ENCODE peak calls at places on chromosomes 2 and 18, in five cellular contexts. Q, Z, E, W and C are unnamed samples.

GRCh38 chr2:211836409-211836808 is 702.2 kb downstream of the ERBB4 start:
- DNase-seq in Q (no peak), Z (no peak), E (no peak), W (no peak), C (no peak)

GRCh38 chr2:135512099-135512498 is 18.9 kb downstream of the ZRANB3 start:
- DNase-seq in Q (no peak), Z (no peak), E (no peak), W (peak; percentile 45), C (no peak)

GRCh38 chr2:105396254-105397024 is 2.4 kb downstream of the FHL2 start:
- DNase-seq in Q (no peak), Z (no peak), E (no peak), W (peak; percentile 94), C (no peak)

GRCh38 chr18:70907673-70908072 is 618.8 kb downstream of the SOCS6 start:
- DNase-seq in Q (no peak), Z (no peak), E (no peak), W (peak; percentile 40), C (peak; percentile 42)

GRCh38 chr2:98236935-98237334 is 109.3 kb upstream of the CNGA3 start:
- DNase-seq in Q (no peak), Z (no peak), E (no peak), W (no peak), C (no peak)

GRCh38 chr2:641501-642430 is 35.4 kb downstream of the TMEM18 start:
- DNase-seq in Q (no peak), Z (no peak), E (no peak), W (no peak), C (peak; percentile 19)

GRCh38 chr2:204472375-204472774 is 72.9 kb upstream of the PARD3B start:
- DNase-seq in Q (no peak), Z (no peak), E (no peak), W (no peak), C (no peak)

GRCh38 chr2:26768759-26769500 is 4.8 kb downstream of the SLC35F6 start:
- DNase-seq in Q (no peak), Z (no peak), E (no peak), W (peak; percentile 73), C (no peak)

GRCh38 chr2:223759569-223760430 is 77.6 kb downstream of the AP1S3 start:
- DNase-seq in Q (no peak), Z (no peak), E (no peak), W (peak; percentile 84), C (no peak)

GRCh38 chr18:9348766-9349165 is 14.2 kb downstream of the TWSG1 start:
- DNase-seq in Q (no peak), Z (no peak), E (no peak), W (no peak), C (no peak)

GRCh38 chr2:28635251-28635650 is 116.4 kb upstream of the PPP1CB start:
- DNase-seq in Q (no peak), Z (no peak), E (no peak), W (peak; percentile 91), C (no peak)

GRCh38 chr18:79632765-79633164 is 46.8 kb upstream of the CTDP1 start:
- DNase-seq in Q (no peak), Z (no peak), E (no peak), W (no peak), C (no peak)

GRCh38 chr2:74735544-74735943 is 81.5 kb downstream of the SEMA4F start:
- DNase-seq in Q (no peak), Z (no peak), E (no peak), W (no peak), C (peak; percentile 47)

GRCh38 chr2:44163782-44164181 is 4.9 kb upstream of the PPM1B start:
- DNase-seq in Q (no peak), Z (no peak), E (no peak), W (no peak), C (no peak)

GRCh38 chr2:21069746-21070145 is 25.9 kb upstream of the APOB start:
- DNase-seq in Q (no peak), Z (no peak), E (no peak), W (no peak), C (no peak)

GRCh38 chr2:9629222-9630000 is 1.4 kb downstream of the YWHAQ start:
- DNase-seq in Q (no peak), Z (no peak), E (no peak), W (peak; percentile 53), C (no peak)

GRCh38 chr2:134446431-134447091 is 192.7 kb downstream of the MGAT5 start:
- DNase-seq in Q (no peak), Z (no peak), E (no peak), W (peak; percentile 25), C (no peak)

GRCh38 chr2:121044412-121044811 is 240.6 kb downstream of the TFCP2L1 start:
- DNase-seq in Q (no peak), Z (peak; percentile 50), E (no peak), W (peak; percentile 10), C (peak; percentile 57)

GRCh38 chr2:96251721-96252292 is 14.0 kb downstream of the TMEM127 start:
- DNase-seq in Q (no peak), Z (peak; percentile 29), E (peak; percentile 86), W (peak; percentile 94), C (peak; percentile 45)